ENCODE peak calls at places on chromosome 22, in nine cellular contexts. N, O, D, C, J, Q, U, A and L are unnamed samples.
A peak's percentile ranks its signal among the peaks of the same experiment; 100 is the strongest.

GRCh38 chr22:29914165-29914564 is 31.2 kb downstream of the MTMR3 start:
- DNase-seq in O (no peak), C (no peak), U (no peak), Q (no peak), J (no peak), N (peak; percentile 43), A (peak; percentile 49), D (peak; percentile 59), L (peak; percentile 76)

GRCh38 chr22:20223421-20224245 is 44.5 kb downstream of the RTN4R start:
- DNase-seq in C (no peak), Q (no peak), N (no peak), D (no peak), O (no peak), A (no peak), J (no peak), U (no peak), L (no peak)

GRCh38 chr22:38243007-38243775 is 29.6 kb downstream of the TMEM184B start:
- DNase-seq in N (peak; percentile 33), Q (no peak), C (no peak), O (peak; percentile 70), A (peak; percentile 49), D (peak; percentile 89), J (peak; percentile 65), U (no peak), L (no peak)

GRCh38 chr22:44172370-44173108 is 8.2 kb upstream of the PARVG start:
- DNase-seq in C (peak; percentile 82), J (peak; percentile 48), A (peak; percentile 6), N (no peak), U (no peak), D (no peak), O (no peak), Q (peak; percentile 60), L (no peak)

GRCh38 chr22:35446365-35446764 is 46.4 kb downstream of the MCM5 start:
- DNase-seq in U (no peak), O (no peak), J (no peak), D (peak; percentile 83), C (peak; percentile 91), A (peak; percentile 92), Q (no peak), N (peak; percentile 70), L (peak; percentile 37)

GRCh38 chr22:32985899-32986772 is 72.0 kb downstream of the SYN3 start:
- DNase-seq in Q (peak; percentile 81), D (peak; percentile 82), J (peak; percentile 88), O (peak; percentile 84), A (peak; percentile 71), N (peak; percentile 59), C (peak; percentile 86), U (peak; percentile 57), L (no peak)

GRCh38 chr22:20783844-20784723 is 10.2 kb downstream of the SERPIND1 start:
- DNase-seq in D (peak; percentile 72), C (no peak), U (peak; percentile 34), J (peak; percentile 62), O (peak; percentile 34), N (peak; percentile 17), A (peak; percentile 81), Q (peak; percentile 27), L (no peak)

GRCh38 chr22:35835267-35835997 is 117.8 kb downstream of the APOL5 start:
- DNase-seq in A (no peak), J (no peak), C (no peak), D (no peak), Q (no peak), O (no peak), U (peak; percentile 18), N (peak; percentile 14), L (no peak)

GRCh38 chr22:39283312-39284141 is 35.9 kb downstream of the RPL3 start:
- DNase-seq in O (peak; percentile 30), N (peak; percentile 38), Q (peak; percentile 63), J (no peak), U (no peak), C (no peak), D (peak; percentile 76), A (no peak), L (no peak)

GRCh38 chr22:36577019-36577418 is 48.1 kb upstream of the EIF3D start:
- DNase-seq in J (no peak), C (no peak), N (peak; percentile 39), D (peak; percentile 22), Q (no peak), U (peak; percentile 7), A (peak; percentile 89), O (no peak), L (peak; percentile 88)

GRCh38 chr22:28779833-28780232 is 7.3 kb downstream of the CCDC117 start:
- DNase-seq in O (no peak), C (no peak), A (no peak), Q (no peak), D (no peak), U (no peak), J (no peak), N (no peak), L (no peak)

GRCh38 chr22:35258144-35258988 is 1.1 kb downstream of the HMGXB4 start:
- DNase-seq in U (no peak), A (no peak), J (peak; percentile 85), O (peak; percentile 6), D (peak; percentile 20), N (peak; percentile 4), Q (no peak), C (no peak), L (no peak)

GRCh38 chr22:29744902-29745301 is 21.9 kb downstream of the ZMAT5 start:
- DNase-seq in A (peak; percentile 15), U (no peak), J (no peak), N (peak; percentile 75), O (no peak), D (peak; percentile 59), Q (peak; percentile 74), C (no peak), L (no peak)

GRCh38 chr22:39908737-39909136 is 7.9 kb downstream of the GRAP2 start:
- DNase-seq in A (peak; percentile 14), N (peak; percentile 3), D (no peak), U (no peak), C (no peak), J (no peak), O (no peak), Q (no peak), L (no peak)

GRCh38 chr22:24578355-24579241 is 14.3 kb downstream of the LRRC75B start:
- DNase-seq in A (no peak), O (no peak), N (peak; percentile 55), C (no peak), J (no peak), Q (no peak), U (no peak), D (peak; percentile 7), L (no peak)

GRCh38 chr22:21445437-21446127 is 21.6 kb upstream of the TMEM191C start:
- DNase-seq in J (no peak), Q (peak; percentile 10), C (peak; percentile 58), U (no peak), D (no peak), N (no peak), O (no peak), A (no peak), L (no peak)

GRCh38 chr22:17734197-17734596 is 40.1 kb downstream of the BID start:
- DNase-seq in C (no peak), A (peak; percentile 64), Q (no peak), D (no peak), N (no peak), J (no peak), U (no peak), O (no peak), L (no peak)

GRCh38 chr22:36155702-36156101 is 4.9 kb downstream of the APOL3 start:
- DNase-seq in D (peak; percentile 20), Q (peak; percentile 72), N (no peak), O (no peak), C (peak; percentile 92), A (no peak), U (no peak), J (no peak), L (no peak)

GRCh38 chr22:48404004-48404403 is 1423.7 kb downstream of the BRD1 start:
- DNase-seq in Q (no peak), C (no peak), O (no peak), D (no peak), N (no peak), J (no peak), A (no peak), U (no peak), L (no peak)

GRCh38 chr22:49052023-49052538 is 775.6 kb downstream of the BRD1 start:
- DNase-seq in Q (no peak), O (no peak), J (no peak), C (no peak), D (peak; percentile 2), U (no peak), N (no peak), A (no peak), L (no peak)

GRCh38 chr22:37710675-37711074 is 13.8 kb downstream of the TRIOBP start:
- DNase-seq in U (no peak), Q (no peak), A (no peak), J (no peak), D (no peak), C (no peak), N (no peak), O (no peak), L (no peak)

GRCh38 chr22:20550057-20550817 is 42.8 kb downstream of the MED15 start:
- DNase-seq in D (no peak), J (no peak), O (no peak), A (no peak), N (no peak), Q (no peak), U (no peak), C (peak; percentile 46), L (no peak)

GRCh38 chr22:24363243-24363642 is 64.2 kb upstream of the ADORA2A start:
- DNase-seq in N (no peak), A (no peak), O (no peak), U (no peak), C (no peak), J (no peak), Q (no peak), D (no peak), L (no peak)

GRCh38 chr22:22748297-22748743 is 103.9 kb downstream of the GGTLC2 start:
- DNase-seq in O (peak; percentile 37), C (no peak), U (no peak), J (peak; percentile 44), Q (peak; percentile 35), D (peak; percentile 65), N (no peak), A (peak; percentile 65), L (no peak)
- TF ChIP-seq CTCF in O (peak; percentile 68), C (no peak), U (peak; percentile 79), J (peak; percentile 64), Q (no peak), D (peak; percentile 94), N (peak; percentile 38), A (peak; percentile 85), L (peak; percentile 86)

GRCh38 chr22:46001046-46001425 is 24.1 kb upstream of the WNT7B start:
- DNase-seq in U (no peak), A (no peak), D (no peak), Q (no peak), N (no peak), C (no peak), J (no peak), O (no peak), L (no peak)
- TF ChIP-seq CTCF in U (no peak), A (peak; percentile 28), D (no peak), Q (no peak), N (no peak), C (no peak), J (no peak), O (no peak), L (peak; percentile 28)

GRCh38 chr22:46827781-46828180 is 65.3 kb downstream of the TBC1D22A start:
- DNase-seq in N (no peak), U (no peak), A (no peak), O (no peak), D (no peak), Q (no peak), C (no peak), J (no peak), L (no peak)
- TF ChIP-seq CTCF in N (no peak), U (peak; percentile 13), A (no peak), O (no peak), D (no peak), Q (no peak), C (no peak), J (no peak), L (no peak)

GRCh38 chr22:46021577-46021976 is 44.6 kb upstream of the WNT7B start:
- DNase-seq in J (no peak), C (peak; percentile 55), Q (no peak), D (no peak), A (no peak), N (no peak), U (no peak), O (no peak), L (no peak)
- TF ChIP-seq CTCF in J (no peak), C (no peak), Q (no peak), D (no peak), A (no peak), N (no peak), U (no peak), O (no peak), L (no peak)